ENCODE peak calls at places on chromosomes 5 and 9, in nine cellular contexts. U, D, O, A, R, F, M, I and T are unnamed samples.

GRCh38 chr5:151781201-151781600 is 9.4 kb downstream of the G3BP1 start:
- DNase-seq in U (no peak), D (no peak), O (no peak), A (no peak), R (no peak), F (no peak), M (no peak), I (peak), T (no peak)

GRCh38 chr9:107674937-107675277 is 185.3 kb upstream of the KLF4 start:
- DNase-seq in U (no peak), D (no peak), O (no peak), A (peak), R (no peak), F (no peak), M (no peak), I (peak), T (no peak)

GRCh38 chr9:100170085-100170484 is 71.0 kb downstream of the INVS start:
- DNase-seq in U (no peak), D (no peak), O (peak), A (no peak), R (no peak), F (peak), M (no peak), I (peak), T (no peak)

GRCh38 chr9:130331573-130331972 is 66.0 kb downstream of the HMCN2 start:
- DNase-seq in U (no peak), D (peak), O (peak), A (peak), R (no peak), F (peak), M (no peak), I (peak), T (peak)

GRCh38 chr5:139660916-139661814 is 13.0 kb downstream of the CXXC5 start:
- DNase-seq in U (peak), D (peak), O (peak), A (peak), R (no peak), F (peak), M (peak), I (peak), T (peak)

GRCh38 chr9:99368341-99369326 is 146.6 kb downstream of the SEC61B start:
- DNase-seq in U (no peak), D (peak), O (peak), A (peak), R (peak), F (peak), M (no peak), I (peak), T (no peak)

GRCh38 chr5:41336471-41336870 is 123.1 kb upstream of the C6 start:
- DNase-seq in U (no peak), D (no peak), O (no peak), A (no peak), R (no peak), F (no peak), M (no peak), I (no peak), T (no peak)

GRCh38 chr9:131457746-131458145 is 45.0 kb upstream of the POMT1 start:
- DNase-seq in U (no peak), D (no peak), O (no peak), A (no peak), R (no peak), F (no peak), M (no peak), I (no peak), T (no peak)

GRCh38 chr5:94544784-94545318 is 73.6 kb downstream of the KIAA0825 start:
- DNase-seq in U (no peak), D (no peak), O (no peak), A (no peak), R (no peak), F (no peak), M (no peak), I (no peak), T (no peak)

GRCh38 chr5:60487885-60488425 is 212.0 kb downstream of the DEPDC1B start:
- DNase-seq in U (no peak), D (no peak), O (no peak), A (peak), R (no peak), F (no peak), M (no peak), I (peak), T (peak)

GRCh38 chr5:39266442-39266841 is 47.1 kb upstream of the FYB1 start:
- DNase-seq in U (peak), D (no peak), O (peak), A (no peak), R (no peak), F (no peak), M (no peak), I (peak), T (no peak)

GRCh38 chr5:10511741-10512640 is 51.9 kb upstream of the ANKRD33B start:
- DNase-seq in U (no peak), D (no peak), O (no peak), A (no peak), R (no peak), F (no peak), M (no peak), I (no peak), T (no peak)

GRCh38 chr5:10505517-10506095 is 58.3 kb upstream of the ANKRD33B start:
- DNase-seq in U (peak), D (no peak), O (no peak), A (no peak), R (no peak), F (no peak), M (no peak), I (no peak), T (no peak)

GRCh38 chr5:10507575-10508024 is 56.3 kb upstream of the ANKRD33B start:
- DNase-seq in U (peak), D (no peak), O (peak), A (peak), R (no peak), F (no peak), M (no peak), I (peak), T (peak)

GRCh38 chr5:10506535-10506934 is 57.3 kb upstream of the ANKRD33B start:
- DNase-seq in U (no peak), D (no peak), O (no peak), A (no peak), R (no peak), F (no peak), M (no peak), I (no peak), T (no peak)

DNA sequence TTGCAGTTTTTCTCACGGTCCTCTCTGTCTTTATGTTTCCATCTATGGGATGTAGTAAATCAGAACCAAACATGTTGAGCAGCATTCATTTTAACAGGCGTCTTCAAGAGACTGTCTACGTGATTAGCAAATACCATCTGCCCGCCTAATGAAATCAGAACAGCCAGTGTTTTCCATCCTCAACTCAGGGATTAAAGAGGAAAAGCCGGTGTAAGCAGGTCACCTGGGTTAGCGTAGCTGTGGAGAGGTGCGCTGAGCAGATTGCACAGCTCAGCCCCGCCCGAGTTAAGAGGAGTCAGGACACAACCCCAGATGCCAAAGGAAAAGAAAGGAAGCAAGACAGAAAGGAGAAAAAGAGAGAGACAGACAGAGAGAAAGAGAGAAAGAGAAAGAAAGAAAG is 54.3 kb upstream of the ANKRD33B start:
- DNase-seq in U (no peak), D (no peak), O (no peak), A (no peak), R (no peak), F (no peak), M (no peak), I (no peak), T (no peak)
- H2AFZ ChIP-seq in U (peak), D (no peak), O (peak), A (no peak), R (no peak), F (no peak), M (no peak), I (no peak), T (no peak)

DNA sequence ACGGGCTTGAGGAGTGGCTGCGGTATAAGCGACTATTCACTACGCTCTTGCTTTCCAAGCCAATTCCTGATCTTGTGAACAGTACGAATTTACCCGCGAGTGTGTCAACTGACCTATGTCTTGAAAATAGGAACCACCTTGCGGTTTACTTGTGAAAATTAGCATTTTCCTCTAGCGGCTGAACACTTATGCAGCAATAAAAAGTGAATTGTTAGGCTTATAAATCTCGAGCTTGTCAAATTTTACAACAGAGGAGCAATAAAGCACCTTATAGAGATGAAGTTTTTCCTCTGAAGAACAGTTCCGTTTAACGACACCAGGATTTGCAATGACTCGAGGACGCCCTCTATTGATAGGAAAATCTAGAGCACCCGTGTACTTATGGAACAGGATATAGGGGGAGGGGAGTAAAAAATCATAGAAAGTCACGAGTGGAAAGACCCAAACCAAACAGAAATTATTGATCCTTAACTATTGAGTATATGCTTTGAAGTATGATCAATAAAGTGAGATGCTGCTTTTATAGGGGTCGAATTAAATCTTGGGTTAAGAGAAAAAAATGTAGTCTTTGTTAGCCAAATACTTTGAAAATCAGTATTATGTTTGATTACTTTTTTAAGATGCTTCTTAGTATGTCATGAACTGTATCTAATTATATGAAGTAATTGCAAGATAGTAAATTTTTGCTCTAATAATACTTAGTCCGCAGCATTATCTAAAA is 1.9 kb upstream of the RGMB start:
- DNase-seq in U (peak), D (peak), O (peak), A (peak), R (peak), F (peak), M (peak), I (peak), T (peak)
- H2AFZ ChIP-seq in U (peak), D (no peak), O (no peak), A (no peak), R (peak), F (peak), M (peak), I (no peak), T (no peak)

GRCh38 chr5:172374783-172375182 is 79.5 kb downstream of the SH3PXD2B start:
- DNase-seq in U (no peak), D (no peak), O (no peak), A (no peak), R (no peak), F (no peak), M (no peak), I (no peak), T (no peak)

GRCh38 chr5:172380261-172380991 is 73.9 kb downstream of the SH3PXD2B start:
- DNase-seq in U (no peak), D (no peak), O (peak), A (no peak), R (no peak), F (no peak), M (no peak), I (no peak), T (no peak)

GRCh38 chr5:172377856-172378255 is 76.5 kb downstream of the SH3PXD2B start:
- DNase-seq in U (no peak), D (no peak), O (no peak), A (no peak), R (no peak), F (no peak), M (no peak), I (no peak), T (no peak)

GRCh38 chr5:172379481-172379880 is 74.8 kb downstream of the SH3PXD2B start:
- DNase-seq in U (no peak), D (no peak), O (no peak), A (no peak), R (no peak), F (no peak), M (no peak), I (peak), T (no peak)

GRCh38 chr5:172377438-172377837 is 76.9 kb downstream of the SH3PXD2B start:
- DNase-seq in U (no peak), D (no peak), O (no peak), A (no peak), R (no peak), F (no peak), M (no peak), I (no peak), T (no peak)
- H2AFZ ChIP-seq in U (no peak), D (no peak), O (no peak), A (no peak), R (no peak), F (no peak), M (no peak), I (no peak), T (no peak)

GRCh38 chr9:72680593-72681317 is 159.3 kb downstream of the TMC1 start:
- DNase-seq in U (no peak), D (peak), O (no peak), A (no peak), R (no peak), F (no peak), M (no peak), I (no peak), T (no peak)
- H2AFZ ChIP-seq in U (no peak), D (no peak), O (no peak), A (no peak), R (no peak), F (no peak), M (no peak), I (no peak), T (no peak)